ENCODE peak calls at places on chromosomes 3 and 15, in six cellular contexts. One of them, this sample, is unnamed.

GRCh38 chr3:24110051-24110450 is 165.0 kb downstream of the NR1D2 start:
- DNase-seq in stimulated activated naive CD8-positive, alpha-beta T cell treated with anti-CD3 and anti-CD28 coated beads, Interleukin-15, Interleukin-2, amounts not matched to agents 100 U/mL and 50 U/mL, for 24 hours: no peak
- DNase-seq in stimulated activated CD4-positive, alpha-beta T cell treated with anti-CD3 and anti-CD28 coated beads, Interleukin-4, amount 100 ng/mL, for 4 hours: no peak
- DNase-seq in foreskin keratinocyte: no peak
- DNase-seq in CD4-positive, alpha-beta T cell: no peak
- DNase-seq in AG09309: peak
- DNase-seq in this sample: no peak

GRCh38 chr3:58497074-58497473 is 5.2 kb downstream of the KCTD6 start:
- DNase-seq in stimulated activated naive CD8-positive, alpha-beta T cell treated with anti-CD3 and anti-CD28 coated beads, Interleukin-15, Interleukin-2, amounts not matched to agents 100 U/mL and 50 U/mL, for 24 hours: no peak
- DNase-seq in AG09309: no peak
- DNase-seq in foreskin keratinocyte: peak
- DNase-seq in stimulated activated CD4-positive, alpha-beta T cell treated with anti-CD3 and anti-CD28 coated beads, Interleukin-4, amount 100 ng/mL, for 4 hours: no peak
- DNase-seq in CD4-positive, alpha-beta T cell: no peak
- DNase-seq in this sample: no peak

GRCh38 chr3:127090218-127091160 is 102.4 kb upstream of the PRR23E start:
- DNase-seq in stimulated activated naive CD8-positive, alpha-beta T cell treated with anti-CD3 and anti-CD28 coated beads, Interleukin-15, Interleukin-2, amounts not matched to agents 100 U/mL and 50 U/mL, for 24 hours: no peak
- DNase-seq in stimulated activated CD4-positive, alpha-beta T cell treated with anti-CD3 and anti-CD28 coated beads, Interleukin-4, amount 100 ng/mL, for 4 hours: no peak
- DNase-seq in AG09309: no peak
- DNase-seq in CD4-positive, alpha-beta T cell: no peak
- DNase-seq in foreskin keratinocyte: no peak
- DNase-seq in this sample: no peak

GRCh38 chr15:85865070-85865684 is 70.5 kb upstream of the KLHL25 start:
- DNase-seq in stimulated activated naive CD8-positive, alpha-beta T cell treated with anti-CD3 and anti-CD28 coated beads, Interleukin-15, Interleukin-2, amounts not matched to agents 100 U/mL and 50 U/mL, for 24 hours: peak
- DNase-seq in foreskin keratinocyte: peak
- DNase-seq in stimulated activated CD4-positive, alpha-beta T cell treated with anti-CD3 and anti-CD28 coated beads, Interleukin-4, amount 100 ng/mL, for 4 hours: no peak
- DNase-seq in AG09309: no peak
- DNase-seq in CD4-positive, alpha-beta T cell: no peak
- DNase-seq in this sample: no peak

GRCh38 chr3:31041161-31041978 is 146.9 kb upstream of the GADL1 start:
- DNase-seq in stimulated activated CD4-positive, alpha-beta T cell treated with anti-CD3 and anti-CD28 coated beads, Interleukin-4, amount 100 ng/mL, for 4 hours: no peak
- DNase-seq in stimulated activated naive CD8-positive, alpha-beta T cell treated with anti-CD3 and anti-CD28 coated beads, Interleukin-15, Interleukin-2, amounts not matched to agents 100 U/mL and 50 U/mL, for 24 hours: no peak
- DNase-seq in foreskin keratinocyte: peak
- DNase-seq in AG09309: peak
- DNase-seq in CD4-positive, alpha-beta T cell: no peak
- DNase-seq in this sample: no peak

GRCh38 chr15:39997031-39997430 is 42.0 kb downstream of the SRP14 start:
- DNase-seq in CD4-positive, alpha-beta T cell: no peak
- DNase-seq in foreskin keratinocyte: peak
- DNase-seq in stimulated activated CD4-positive, alpha-beta T cell treated with anti-CD3 and anti-CD28 coated beads, Interleukin-4, amount 100 ng/mL, for 4 hours: no peak
- DNase-seq in AG09309: no peak
- DNase-seq in stimulated activated naive CD8-positive, alpha-beta T cell treated with anti-CD3 and anti-CD28 coated beads, Interleukin-15, Interleukin-2, amounts not matched to agents 100 U/mL and 50 U/mL, for 24 hours: no peak
- DNase-seq in this sample: no peak

GRCh38 chr3:53337167-53337940 is 10.0 kb downstream of the DCP1A start:
- DNase-seq in AG09309: no peak
- DNase-seq in stimulated activated naive CD8-positive, alpha-beta T cell treated with anti-CD3 and anti-CD28 coated beads, Interleukin-15, Interleukin-2, amounts not matched to agents 100 U/mL and 50 U/mL, for 24 hours: no peak
- DNase-seq in stimulated activated CD4-positive, alpha-beta T cell treated with anti-CD3 and anti-CD28 coated beads, Interleukin-4, amount 100 ng/mL, for 4 hours: no peak
- DNase-seq in CD4-positive, alpha-beta T cell: no peak
- DNase-seq in foreskin keratinocyte: peak
- DNase-seq in this sample: no peak

GRCh38 chr3:135917076-135917475 is 48.5 kb upstream of the PPP2R3A start:
- DNase-seq in CD4-positive, alpha-beta T cell: no peak
- DNase-seq in stimulated activated naive CD8-positive, alpha-beta T cell treated with anti-CD3 and anti-CD28 coated beads, Interleukin-15, Interleukin-2, amounts not matched to agents 100 U/mL and 50 U/mL, for 24 hours: no peak
- DNase-seq in foreskin keratinocyte: peak
- DNase-seq in stimulated activated CD4-positive, alpha-beta T cell treated with anti-CD3 and anti-CD28 coated beads, Interleukin-4, amount 100 ng/mL, for 4 hours: no peak
- DNase-seq in AG09309: no peak
- DNase-seq in this sample: no peak

GRCh38 chr3:134449277-134449676 is 36.5 kb downstream of the ANAPC13 start:
- DNase-seq in stimulated activated naive CD8-positive, alpha-beta T cell treated with anti-CD3 and anti-CD28 coated beads, Interleukin-15, Interleukin-2, amounts not matched to agents 100 U/mL and 50 U/mL, for 24 hours: no peak
- DNase-seq in stimulated activated CD4-positive, alpha-beta T cell treated with anti-CD3 and anti-CD28 coated beads, Interleukin-4, amount 100 ng/mL, for 4 hours: no peak
- DNase-seq in AG09309: no peak
- DNase-seq in CD4-positive, alpha-beta T cell: no peak
- DNase-seq in foreskin keratinocyte: peak
- DNase-seq in this sample: no peak

GRCh38 chr3:134407247-134407640 is 33.0 kb upstream of the AMOTL2 start:
- DNase-seq in foreskin keratinocyte: peak
- DNase-seq in stimulated activated CD4-positive, alpha-beta T cell treated with anti-CD3 and anti-CD28 coated beads, Interleukin-4, amount 100 ng/mL, for 4 hours: no peak
- DNase-seq in stimulated activated naive CD8-positive, alpha-beta T cell treated with anti-CD3 and anti-CD28 coated beads, Interleukin-15, Interleukin-2, amounts not matched to agents 100 U/mL and 50 U/mL, for 24 hours: no peak
- DNase-seq in CD4-positive, alpha-beta T cell: no peak
- DNase-seq in AG09309: no peak
- DNase-seq in this sample: no peak

GRCh38 chr3:152258448-152259302 is 10.1 kb upstream of the MBNL1 start:
- DNase-seq in CD4-positive, alpha-beta T cell: no peak
- DNase-seq in stimulated activated naive CD8-positive, alpha-beta T cell treated with anti-CD3 and anti-CD28 coated beads, Interleukin-15, Interleukin-2, amounts not matched to agents 100 U/mL and 50 U/mL, for 24 hours: peak
- DNase-seq in foreskin keratinocyte: peak
- DNase-seq in AG09309: peak
- DNase-seq in stimulated activated CD4-positive, alpha-beta T cell treated with anti-CD3 and anti-CD28 coated beads, Interleukin-4, amount 100 ng/mL, for 4 hours: no peak
- DNase-seq in this sample: peak

GRCh38 chr3:156742401-156742800 is 68.0 kb downstream of the TIPARP start:
- DNase-seq in stimulated activated CD4-positive, alpha-beta T cell treated with anti-CD3 and anti-CD28 coated beads, Interleukin-4, amount 100 ng/mL, for 4 hours: no peak
- DNase-seq in stimulated activated naive CD8-positive, alpha-beta T cell treated with anti-CD3 and anti-CD28 coated beads, Interleukin-15, Interleukin-2, amounts not matched to agents 100 U/mL and 50 U/mL, for 24 hours: no peak
- DNase-seq in AG09309: no peak
- DNase-seq in foreskin keratinocyte: no peak
- DNase-seq in CD4-positive, alpha-beta T cell: no peak
- DNase-seq in this sample: no peak

GRCh38 chr15:99504823-99505551 is 60.8 kb upstream of the MEF2A start:
- DNase-seq in stimulated activated CD4-positive, alpha-beta T cell treated with anti-CD3 and anti-CD28 coated beads, Interleukin-4, amount 100 ng/mL, for 4 hours: no peak
- DNase-seq in AG09309: no peak
- DNase-seq in stimulated activated naive CD8-positive, alpha-beta T cell treated with anti-CD3 and anti-CD28 coated beads, Interleukin-15, Interleukin-2, amounts not matched to agents 100 U/mL and 50 U/mL, for 24 hours: peak
- DNase-seq in CD4-positive, alpha-beta T cell: no peak
- DNase-seq in foreskin keratinocyte: peak
- DNase-seq in this sample: no peak

GRCh38 chr3:31240466-31240865 is 292.3 kb upstream of the STT3B start:
- DNase-seq in CD4-positive, alpha-beta T cell: no peak
- DNase-seq in stimulated activated naive CD8-positive, alpha-beta T cell treated with anti-CD3 and anti-CD28 coated beads, Interleukin-15, Interleukin-2, amounts not matched to agents 100 U/mL and 50 U/mL, for 24 hours: no peak
- DNase-seq in AG09309: no peak
- DNase-seq in stimulated activated CD4-positive, alpha-beta T cell treated with anti-CD3 and anti-CD28 coated beads, Interleukin-4, amount 100 ng/mL, for 4 hours: no peak
- DNase-seq in foreskin keratinocyte: no peak
- DNase-seq in this sample: no peak

GRCh38 chr3:61829301-61830110 is 268.1 kb downstream of the PTPRG start:
- DNase-seq in CD4-positive, alpha-beta T cell: no peak
- DNase-seq in foreskin keratinocyte: no peak
- DNase-seq in stimulated activated naive CD8-positive, alpha-beta T cell treated with anti-CD3 and anti-CD28 coated beads, Interleukin-15, Interleukin-2, amounts not matched to agents 100 U/mL and 50 U/mL, for 24 hours: no peak
- DNase-seq in AG09309: no peak
- DNase-seq in stimulated activated CD4-positive, alpha-beta T cell treated with anti-CD3 and anti-CD28 coated beads, Interleukin-4, amount 100 ng/mL, for 4 hours: no peak
- DNase-seq in this sample: no peak

This sample was measured in suprapubic skin.